ENCODE peak calls at places on chromosomes 12 and 14, in eight cellular contexts. K is AG04450, Z is fibroblast of lung, S is heart right ventricle, U is left ventricle myocardium inferior, F is BE2C, B is foreskin fibroblast, R is testis. Y is an unnamed sample.

GRCh38 chr14:91127411-91127810 is 13.5 kb downstream of the DGLUCY start:
- DNase-seq in K (no peak), Z (no peak), S (peak), U (peak), F (peak), B (no peak), R (peak), Y (no peak)

GRCh38 chr12:116466536-116466935 is 92.6 kb upstream of the MAP1LC3B2 start:
- DNase-seq in K (peak), Z (peak), S (no peak), U (no peak), F (no peak), B (no peak), R (no peak), Y (no peak)

GRCh38 chr14:57530571-57530970 is 36.9 kb upstream of the CCDC198 start:
- DNase-seq in K (no peak), Z (no peak), S (no peak), U (no peak), F (no peak), B (no peak), R (no peak), Y (no peak)

GRCh38 chr12:110916295-110916875 is 4.0 kb downstream of the MYL2 start:
- DNase-seq in K (no peak), Z (peak), S (no peak), U (no peak), F (no peak), B (no peak), R (no peak), Y (no peak)

GRCh38 chr14:78253986-78254385 is 83.8 kb downstream of the NRXN3 start:
- DNase-seq in K (no peak), Z (peak), S (no peak), U (no peak), F (no peak), B (no peak), R (no peak), Y (peak)

GRCh38 chr12:57864382-57864781 is 17.9 kb upstream of the CTDSP2 start:
- DNase-seq in K (no peak), Z (peak), S (no peak), U (no peak), F (no peak), B (peak), R (no peak), Y (no peak)

GRCh38 chr12:44053550-44054243 is 217.8 kb downstream of the TMEM117 start:
- DNase-seq in K (no peak), Z (peak), S (no peak), U (no peak), F (no peak), B (peak), R (no peak), Y (peak)

GRCh38 chr14:49770212-49770817 is 2.4 kb downstream of the KLHDC2 start:
- DNase-seq in K (no peak), Z (peak), S (no peak), U (no peak), F (no peak), B (peak), R (no peak), Y (peak)

GRCh38 chr12:25130741-25131188 is 64.2 kb downstream of the DNAI7 start:
- DNase-seq in K (peak), Z (peak), S (no peak), U (no peak), F (no peak), B (peak), R (no peak), Y (peak)

GRCh38 chr12:14952295-14952995 is 9.0 kb downstream of the ARHGDIB start:
- DNase-seq in K (peak), Z (peak), S (no peak), U (no peak), F (no peak), B (peak), R (no peak), Y (peak)

GRCh38 chr12:4274960-4275868 is 1.7 kb downstream of the CCND2 start:
- DNase-seq in K (no peak), Z (no peak), S (peak), U (no peak), F (no peak), B (peak), R (no peak), Y (peak)

GRCh38 chr12:6181583-6182278 is 18.5 kb upstream of the CD9 start:
- DNase-seq in K (no peak), Z (no peak), S (no peak), U (no peak), F (no peak), B (no peak), R (no peak), Y (peak)

GRCh38 chr12:104290320-104290719 is 13.2 kb upstream of the EID3 start:
- DNase-seq in K (no peak), Z (no peak), S (no peak), U (no peak), F (no peak), B (no peak), R (no peak), Y (no peak)

GRCh38 chr14:74620497-74620921 is 8.5 kb upstream of the LTBP2 start:
- DNase-seq in K (peak), Z (peak), S (no peak), U (no peak), F (no peak), B (peak), R (no peak), Y (peak)

GRCh38 chr14:103546651-103547454 is 15.6 kb downstream of the BAG5 start:
- DNase-seq in K (no peak), Z (no peak), S (peak), U (peak), F (peak), B (peak), R (peak), Y (peak)

GRCh38 chr12:75571651-75572050 is 60.2 kb upstream of the KRR1 start:
- DNase-seq in K (no peak), Z (peak), S (no peak), U (no peak), F (no peak), B (no peak), R (no peak), Y (no peak)

GRCh38 chr12:93886533-93887511 is 209.6 kb downstream of the CRADD start:
- DNase-seq in K (peak), Z (peak), S (no peak), U (no peak), F (no peak), B (peak), R (no peak), Y (peak)

GRCh38 chr14:30710870-30711269 is 88.8 kb downstream of the SCFD1 start:
- DNase-seq in K (no peak), Z (peak), S (no peak), U (no peak), F (no peak), B (peak), R (no peak), Y (no peak)

GRCh38 chr14:54597795-54598443 is 31.0 kb downstream of the SAMD4A start:
- DNase-seq in K (no peak), Z (peak), S (no peak), U (no peak), F (no peak), B (peak), R (no peak), Y (peak)

GRCh38 chr12:98799822-98800221 is 154.7 kb downstream of the APAF1 start:
- DNase-seq in K (no peak), Z (no peak), S (no peak), U (no peak), F (no peak), B (no peak), R (no peak), Y (no peak)

GRCh38 chr12:13228579-13228978 is 32.1 kb downstream of the EMP1 start:
- DNase-seq in K (no peak), Z (no peak), S (no peak), U (no peak), F (no peak), B (no peak), R (no peak), Y (no peak)

GRCh38 chr14:90454041-90455000 is 57.5 kb downstream of the CALM1 start:
- DNase-seq in K (peak), Z (peak), S (peak), U (peak), F (peak), B (peak), R (peak), Y (peak)

GRCh38 chr12:50083301-50083700 is 1.8 kb upstream of the SMARCD1 start:
- DNase-seq in K (no peak), Z (no peak), S (no peak), U (no peak), F (no peak), B (peak), R (no peak), Y (no peak)

GRCh38 chr12:8860165-8860961 is 37.9 kb downstream of the A2ML1 start:
- DNase-seq in K (no peak), Z (peak), S (peak), U (peak), F (no peak), B (peak), R (peak), Y (peak)

GRCh38 chr12:62912644-62913043 is 22.3 kb downstream of the PPM1H start:
- DNase-seq in K (no peak), Z (no peak), S (no peak), U (no peak), F (no peak), B (no peak), R (no peak), Y (no peak)

GRCh38 chr14:49586673-49587460 is 687 bp upstream of the RPS29 start:
- DNase-seq in K (no peak), Z (peak), S (peak), U (no peak), F (peak), B (peak), R (peak), Y (peak)

GRCh38 chr14:59004012-59004411 is 184.5 kb upstream of the DAAM1 start:
- DNase-seq in K (no peak), Z (no peak), S (no peak), U (no peak), F (no peak), B (peak), R (no peak), Y (no peak)
- TF ChIP-seq CTCF in K (peak), Z (peak), S (peak), U (peak), F (peak), B (peak), R (no peak), Y (peak)

GRCh38 chr12:53279888-53280498 is 11.9 kb downstream of the ESPL1 start:
- DNase-seq in K (no peak), Z (no peak), S (no peak), U (no peak), F (no peak), B (no peak), R (no peak), Y (no peak)
- H3K4me3 ChIP-seq in K (no peak), Z (no peak), S (no peak), U (no peak), F (no peak), B (no peak), R (no peak), Y (no peak)

GRCh38 chr14:65709576-65709975 is 297.0 kb downstream of the FUT8 start:
- DNase-seq in K (no peak), Z (peak), S (no peak), U (no peak), F (no peak), B (no peak), R (peak), Y (no peak)
- TF ChIP-seq CTCF in K (no peak), Z (no peak), S (no peak), U (no peak), F (no peak), B (no peak), R (no peak), Y (no peak)

GRCh38 chr14:35353409-35354172 is 51.0 kb downstream of the NFKBIA start:
- DNase-seq in K (no peak), Z (no peak), S (no peak), U (no peak), F (no peak), B (no peak), R (no peak), Y (no peak)
- H3K4me3 ChIP-seq in K (no peak), Z (no peak), S (no peak), U (no peak), F (no peak), B (no peak), R (no peak), Y (no peak)

DNA sequence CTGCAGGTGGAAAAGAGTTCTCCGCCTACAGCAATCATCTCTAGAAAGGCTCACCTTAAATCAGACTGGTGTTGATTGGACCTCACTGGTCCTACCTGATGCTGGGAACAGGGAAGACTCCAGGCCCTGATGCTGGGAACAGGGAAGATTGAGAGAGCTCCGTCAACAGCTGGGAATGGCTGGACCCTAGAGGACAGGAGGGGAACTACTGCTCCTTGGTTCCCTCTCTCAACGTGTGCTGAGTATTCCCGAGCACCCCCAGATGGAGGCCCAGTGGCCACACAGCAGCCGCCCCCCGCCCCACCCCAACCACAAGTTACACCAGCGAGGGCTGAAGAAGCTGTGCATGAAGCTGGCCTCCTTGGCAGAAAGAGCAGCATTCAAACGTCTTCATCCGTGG is 240.3 kb downstream of the SLC15A4 start:
- DNase-seq in K (no peak), Z (no peak), S (no peak), U (no peak), F (no peak), B (no peak), R (no peak), Y (no peak)
- TF ChIP-seq CTCF in K (no peak), Z (no peak), S (no peak), U (no peak), F (no peak), B (no peak), R (no peak), Y (no peak)